ENCODE peak calls at places on chromosome 16, in six cellular contexts. V is heart right ventricle, D is body of pancreas, R is transverse colon, M is tibial nerve, O is A673. I is an unnamed sample.

GRCh38 chr16:57255686-57256415 is 10.8 kb downstream of the ARL2BP start:
- DNase-seq in M (no peak), O (no peak), V (no peak), R (no peak), D (no peak), I (no peak)

GRCh38 chr16:2035431-2036199 is 8.9 kb downstream of the NHERF2 start:
- DNase-seq in O (peak), R (peak), D (peak), M (peak), V (peak), I (no peak)

GRCh38 chr16:84022641-84023040 is 20.0 kb downstream of the SLC38A8 start:
- DNase-seq in D (no peak), M (no peak), V (no peak), O (no peak), R (no peak), I (no peak)

GRCh38 chr16:84868829-84869457 is 49.2 kb downstream of the CRISPLD2 start:
- DNase-seq in V (no peak), O (no peak), D (no peak), R (no peak), M (no peak), I (no peak)

GRCh38 chr16:75225092-75225491 is 6.3 kb downstream of the CTRB1 start:
- DNase-seq in V (no peak), R (no peak), M (no peak), D (peak), O (no peak), I (no peak)

GRCh38 chr16:83513006-83513755 is 294.6 kb upstream of the HSBP1 start:
- DNase-seq in V (no peak), M (no peak), R (no peak), O (no peak), D (no peak), I (no peak)

GRCh38 chr16:12255919-12256665 is 279.6 kb downstream of the SNX29 start:
- DNase-seq in M (no peak), O (no peak), R (no peak), V (no peak), D (no peak), I (no peak)

GRCh38 chr16:17451835-17452234 is 18.9 kb downstream of the XYLT1 start:
- DNase-seq in M (no peak), O (no peak), D (no peak), V (no peak), R (no peak), I (no peak)

GRCh38 chr16:55297910-55298175 is 26.2 kb upstream of the IRX6 start:
- DNase-seq in M (no peak), D (no peak), R (no peak), O (no peak), V (no peak), I (no peak)

GRCh38 chr16:80687606-80688005 is 116.8 kb downstream of the CDYL2 start:
- DNase-seq in D (no peak), V (no peak), M (no peak), O (no peak), R (no peak), I (no peak)

GRCh38 chr16:88815901-88816589 is 4.3 kb upstream of the APRT start:
- DNase-seq in V (no peak), M (no peak), D (peak), R (peak), O (peak), I (peak)

GRCh38 chr16:89953671-89954406 is 5.3 kb downstream of the DEF8 start:
- DNase-seq in M (no peak), R (no peak), D (no peak), O (no peak), V (no peak), I (no peak)

GRCh38 chr16:49019081-49019633 is 262.5 kb downstream of the CBLN1 start:
- DNase-seq in V (no peak), D (no peak), O (no peak), M (no peak), R (no peak), I (peak)

GRCh38 chr16:78177927-78178326 is 78.5 kb downstream of the WWOX start:
- DNase-seq in V (no peak), D (no peak), R (no peak), M (no peak), O (peak), I (no peak)

GRCh38 chr16:49465661-49466528 is 92.3 kb downstream of the C16orf78 start:
- DNase-seq in O (no peak), D (no peak), M (no peak), R (no peak), V (no peak), I (no peak)

GRCh38 chr16:57616871-57617270 is 11.6 kb upstream of the ADGRG1 start:
- DNase-seq in O (no peak), R (no peak), M (no peak), V (no peak), D (no peak), I (no peak)

GRCh38 chr16:69115361-69115760 is 9.9 kb downstream of the HAS3 start:
- DNase-seq in R (no peak), O (no peak), M (no peak), V (no peak), D (no peak), I (no peak)

GRCh38 chr16:49382916-49383315 is 9.3 kb downstream of the C16orf78 start:
- DNase-seq in R (peak), V (no peak), M (no peak), O (peak), D (no peak), I (peak)

GRCh38 chr16:80233097-80233835 is 307.5 kb upstream of the DYNLRB2 start:
- DNase-seq in V (no peak), O (no peak), R (no peak), D (no peak), M (no peak), I (no peak)

GRCh38 chr16:85517780-85518179 is 95.3 kb upstream of the GSE1 start:
- DNase-seq in V (no peak), O (no peak), M (no peak), D (no peak), R (no peak), I (no peak)

GRCh38 chr16:14641877-14642276 is 9.1 kb downstream of the BFAR start:
- DNase-seq in V (no peak), R (no peak), D (no peak), O (peak), M (no peak), I (no peak)

GRCh38 chr16:78673884-78674283 is 574.4 kb downstream of the WWOX start:
- DNase-seq in R (no peak), O (no peak), D (no peak), V (no peak), M (no peak), I (no peak)

DNA sequence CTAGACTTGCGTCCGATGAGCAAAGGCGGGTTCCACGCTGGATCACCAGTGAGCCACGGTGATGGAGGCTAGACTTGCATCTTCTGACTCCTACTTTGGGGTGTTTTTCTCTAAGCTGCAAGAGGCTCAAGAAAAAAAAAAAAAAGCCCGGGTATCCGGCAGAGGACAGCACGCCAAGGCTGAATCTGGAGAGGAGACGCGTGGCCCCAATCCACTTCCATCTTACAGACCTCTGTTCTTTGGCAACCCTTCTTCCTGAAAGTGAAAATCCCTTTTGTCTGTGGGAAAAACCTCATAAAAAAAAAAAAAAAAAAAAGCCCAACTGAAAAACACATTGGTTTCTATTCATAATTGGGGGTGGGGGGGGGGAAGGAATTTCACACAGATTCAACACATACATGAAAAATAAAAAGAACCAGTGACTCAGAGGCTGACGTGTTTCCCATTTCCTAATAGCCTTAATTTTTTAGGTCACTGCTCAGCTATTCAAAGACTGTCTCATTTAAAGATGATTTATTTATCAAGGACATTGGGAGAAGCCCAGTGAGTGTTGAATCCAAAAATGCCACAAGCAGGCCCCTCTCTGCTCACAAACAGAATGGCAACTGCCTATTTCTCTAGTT is 258.3 kb downstream of the FOXL1 start:
- DNase-seq in D (no peak), R (no peak), O (peak), V (no peak), M (no peak), I (no peak)
- TF ChIP-seq CTCF in D (no peak), R (no peak), O (no peak), V (no peak), M (no peak), I (no peak)

GRCh38 chr16:87806246-87806607 is 40.4 kb upstream of the KLHDC4 start:
- DNase-seq in V (no peak), R (peak), O (no peak), D (no peak), M (no peak), I (no peak)

GRCh38 chr16:87809150-87809902 is 43.5 kb upstream of the KLHDC4 start:
- DNase-seq in D (no peak), R (peak), V (no peak), O (peak), M (no peak), I (no peak)

GRCh38 chr16:87806608-87807546 is 41.1 kb upstream of the KLHDC4 start:
- DNase-seq in V (peak), M (no peak), O (peak), R (peak), D (peak), I (peak)

GRCh38 chr16:87812200-87812656 is 46.4 kb upstream of the KLHDC4 start:
- DNase-seq in O (no peak), R (no peak), V (no peak), D (peak), M (no peak), I (no peak)

GRCh38 chr16:87808108-87808507 is 42.3 kb upstream of the KLHDC4 start:
- DNase-seq in M (no peak), V (no peak), D (no peak), R (no peak), O (no peak), I (no peak)
- H3K27ac ChIP-seq in M (no peak), V (no peak), D (no peak), R (no peak), O (no peak), I (no peak)

GRCh38 chr16:66984902-66985311 is 3.5 kb upstream of the CES4A start:
- DNase-seq in O (no peak), R (no peak), V (no peak), D (no peak), M (no peak), I (no peak)

GRCh38 chr16:66983033-66983432 is 5.4 kb upstream of the CES4A start:
- DNase-seq in O (no peak), D (no peak), V (no peak), M (no peak), R (no peak), I (no peak)

GRCh38 chr16:66986559-66986958 is 1.8 kb upstream of the CES4A start:
- DNase-seq in V (no peak), D (no peak), R (no peak), O (no peak), M (no peak), I (no peak)

GRCh38 chr16:66991545-66992077 is 3.2 kb downstream of the CES4A start:
- DNase-seq in O (no peak), D (no peak), M (no peak), R (no peak), V (no peak), I (no peak)

GRCh38 chr16:66988197-66988788 is at the start of gene CES4A:
- DNase-seq in O (no peak), V (no peak), D (peak), R (no peak), M (peak), I (peak)
- TF ChIP-seq CTCF in O (no peak), V (no peak), D (no peak), R (no peak), M (no peak), I (no peak)

GRCh38 chr16:73053379-73054130 is 5.6 kb upstream of the ZFHX3 start:
- DNase-seq in R (no peak), V (no peak), D (no peak), M (no peak), O (peak), I (peak)

GRCh38 chr16:73051903-73052302 is 4.0 kb upstream of the ZFHX3 start:
- DNase-seq in O (no peak), M (no peak), D (no peak), R (no peak), V (no peak), I (no peak)

GRCh38 chr16:73053038-73053378 is 5.1 kb upstream of the ZFHX3 start:
- DNase-seq in O (no peak), V (no peak), R (no peak), D (no peak), M (no peak), I (no peak)

GRCh38 chr16:73051216-73051615 is 3.3 kb upstream of the ZFHX3 start:
- DNase-seq in D (no peak), V (no peak), R (no peak), O (no peak), M (no peak), I (no peak)

DNA sequence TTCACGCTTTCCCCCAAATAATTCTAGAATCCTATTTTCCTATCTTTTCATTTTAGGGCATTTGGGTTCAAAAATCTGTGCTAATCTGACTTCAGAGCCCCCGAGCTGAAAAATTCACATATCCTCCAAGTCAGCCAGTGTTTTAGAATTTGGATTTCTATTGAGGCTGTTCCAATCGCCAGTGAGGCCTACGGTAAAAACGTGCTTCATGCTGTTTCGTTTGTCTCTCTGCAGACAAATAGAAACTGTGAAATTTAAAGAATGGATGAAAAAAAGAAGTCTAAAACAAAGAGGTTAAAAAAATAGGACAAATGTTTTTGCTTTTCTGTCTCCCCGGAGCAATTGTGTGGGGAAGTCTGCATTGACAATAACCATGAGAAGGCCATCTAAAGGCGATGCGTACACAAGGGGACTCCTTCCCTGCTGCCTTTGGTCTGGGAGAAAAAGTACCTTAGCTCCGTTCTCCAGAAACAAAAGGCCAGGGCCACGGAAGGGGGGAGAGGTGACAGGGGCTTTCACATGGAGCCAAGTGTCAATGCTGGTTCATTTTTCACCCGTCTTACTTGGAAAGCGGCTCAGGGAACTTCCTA is 4.6 kb upstream of the ZFHX3 start:
- DNase-seq in R (no peak), O (no peak), D (no peak), V (no peak), M (no peak), I (no peak)
- H3K27ac ChIP-seq in R (peak), O (peak), D (peak), V (peak), M (peak), I (peak)

DNA sequence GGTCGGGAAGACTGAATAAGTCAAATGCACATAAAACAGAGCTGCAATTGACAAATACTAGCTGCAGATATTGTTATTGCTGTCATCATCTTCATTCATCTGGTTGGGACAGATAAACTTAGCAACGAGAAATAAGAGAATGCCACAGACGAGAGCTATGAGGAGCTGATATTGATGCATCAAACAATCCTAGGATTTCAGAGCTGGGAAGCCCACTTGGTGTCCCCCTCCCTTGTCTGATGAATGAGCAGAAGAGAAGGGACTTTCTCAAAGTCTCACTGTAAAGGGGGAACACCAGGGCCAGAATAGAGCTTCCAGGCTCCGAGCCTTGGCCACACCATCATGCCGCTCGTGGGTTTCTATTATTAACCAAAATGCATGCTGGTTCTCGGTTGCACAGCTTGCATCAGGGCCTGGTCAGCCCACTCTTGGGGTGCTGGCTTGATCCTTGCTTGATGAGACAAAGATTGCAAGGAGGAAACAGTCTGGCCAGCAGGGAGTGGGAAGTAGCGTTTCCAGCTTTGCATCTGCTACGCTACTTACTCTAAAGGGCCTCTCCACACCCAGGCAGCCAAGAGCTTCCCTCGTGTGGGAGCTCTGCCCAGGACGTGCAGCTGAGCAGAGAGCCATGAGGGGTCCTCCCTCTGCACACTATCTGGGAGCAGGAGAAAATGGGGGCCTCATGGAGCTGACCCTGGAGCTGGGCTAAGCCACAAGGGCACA is 28.4 kb upstream of the EMP2 start:
- DNase-seq in O (no peak), V (peak), R (no peak), D (no peak), M (no peak), I (no peak)
- TF ChIP-seq CTCF in O (no peak), V (no peak), R (no peak), D (no peak), M (no peak), I (no peak)

DNA sequence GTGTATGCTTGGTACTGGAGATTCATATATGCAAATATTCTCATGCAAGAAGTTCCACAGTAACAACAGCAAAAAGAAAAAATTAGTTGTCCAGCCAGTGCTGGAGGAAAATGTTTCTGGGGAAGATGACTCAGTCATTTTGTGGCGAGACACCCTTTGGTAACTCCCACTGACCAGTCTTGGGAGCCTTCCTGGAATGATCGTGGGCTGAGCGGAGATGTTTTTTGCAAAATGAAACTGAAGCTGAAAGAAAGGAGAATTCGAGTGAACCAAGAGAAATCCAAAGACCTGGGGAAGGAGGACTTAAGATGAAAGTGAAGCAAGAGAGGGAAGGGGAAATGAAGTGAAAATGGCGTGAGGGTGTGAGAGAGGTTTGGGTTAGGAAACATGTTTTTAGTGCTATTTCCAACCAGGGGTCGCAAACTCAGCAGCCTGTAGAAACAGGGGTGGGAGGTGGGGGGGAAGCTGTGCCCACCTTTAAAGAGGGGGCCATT is 5.2 kb downstream of the ITPRIPL2 start:
- DNase-seq in D (peak), V (no peak), R (peak), M (no peak), O (no peak), I (no peak)
- H3K27ac ChIP-seq in D (peak), V (peak), R (peak), M (peak), O (no peak), I (no peak)

DNA sequence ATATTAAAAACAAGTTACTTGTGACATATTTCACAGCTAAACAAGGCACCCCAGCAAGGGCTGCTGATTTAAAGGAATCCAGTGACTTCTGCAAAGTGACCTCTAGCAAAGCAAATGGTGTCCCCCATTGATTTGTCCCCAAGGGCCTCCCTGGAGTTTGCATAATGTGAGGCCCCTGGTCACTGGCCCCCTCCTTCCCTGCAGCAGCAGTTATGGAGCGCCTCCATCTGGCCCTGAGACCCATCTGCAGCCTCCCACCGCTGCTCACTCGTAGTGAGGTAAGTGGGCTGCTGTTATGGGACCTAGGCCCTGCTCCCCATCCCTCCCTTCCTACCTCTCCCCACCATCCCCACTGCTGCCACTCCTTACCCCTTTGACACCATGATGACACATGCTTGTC is 19.6 kb upstream of the EEF2K start:
- DNase-seq in R (no peak), O (no peak), V (no peak), D (no peak), M (no peak), I (peak)
- TF ChIP-seq CTCF in R (no peak), O (peak), V (no peak), D (no peak), M (no peak), I (peak)

GRCh38 chr16:23420011-23420410 is 33.0 kb downstream of the COG7 start:
- DNase-seq in M (no peak), R (no peak), O (no peak), D (no peak), V (no peak), I (no peak)
- H3K27ac ChIP-seq in M (no peak), R (peak), O (no peak), D (no peak), V (no peak), I (peak)

I was measured in WERI-Rb-1.